ENCODE peak calls at places on chromosomes 2 and 18, in five cellular contexts. One of them, this sample, is unnamed.

GRCh38 chr18:68861365-68861764 is 63.5 kb downstream of the CCDC102B start:
- DNase-seq in coronary artery: no peak
- DNase-seq in hepatocyte: no peak
- DNase-seq in right lobe of liver: no peak
- DNase-seq in stomach: no peak
- DNase-seq in this sample: no peak

GRCh38 chr2:224031358-224031970 is 7.6 kb downstream of the SERPINE2 start:
- DNase-seq in coronary artery: no peak
- DNase-seq in right lobe of liver: no peak
- DNase-seq in hepatocyte: no peak
- DNase-seq in stomach: no peak
- DNase-seq in this sample: no peak

GRCh38 chr2:74532222-74532621 is 2.5 kb downstream of the HTRA2 start:
- DNase-seq in coronary artery: no peak
- DNase-seq in stomach: no peak
- DNase-seq in right lobe of liver: no peak
- DNase-seq in hepatocyte: no peak
- DNase-seq in this sample: no peak

GRCh38 chr2:128374711-128375413 is 56.2 kb upstream of the HS6ST1 start:
- DNase-seq in hepatocyte: peak; percentile 41
- DNase-seq in right lobe of liver: no peak
- DNase-seq in stomach: peak; percentile 24
- DNase-seq in coronary artery: peak; percentile 71
- DNase-seq in this sample: no peak

GRCh38 chr2:204205548-204205947 is 269.0 kb downstream of the ICOS start:
- DNase-seq in hepatocyte: no peak
- DNase-seq in stomach: no peak
- DNase-seq in coronary artery: no peak
- DNase-seq in right lobe of liver: no peak
- DNase-seq in this sample: no peak

GRCh38 chr2:48504647-48505327 is 25.2 kb upstream of the STON1 start:
- DNase-seq in hepatocyte: peak; percentile 17
- DNase-seq in stomach: no peak
- DNase-seq in right lobe of liver: no peak
- DNase-seq in coronary artery: no peak
- DNase-seq in this sample: no peak

GRCh38 chr2:151408788-151409600 is 708 bp upstream of the RIF1 start:
- DNase-seq in hepatocyte: no peak
- DNase-seq in right lobe of liver: no peak
- DNase-seq in stomach: no peak
- DNase-seq in coronary artery: no peak
- DNase-seq in this sample: no peak

GRCh38 chr2:190352668-190353536 is 9.5 kb downstream of the INPP1 start:
- DNase-seq in stomach: no peak
- DNase-seq in coronary artery: no peak
- DNase-seq in hepatocyte: peak; percentile 34
- DNase-seq in right lobe of liver: peak; percentile 84
- DNase-seq in this sample: no peak

GRCh38 chr2:230441188-230441897 is 25.3 kb downstream of the SP100 start:
- DNase-seq in hepatocyte: no peak
- DNase-seq in coronary artery: no peak
- DNase-seq in right lobe of liver: no peak
- DNase-seq in stomach: no peak
- DNase-seq in this sample: no peak

GRCh38 chr18:21163647-21164625 is 52.3 kb upstream of the ROCK1 start:
- DNase-seq in right lobe of liver: no peak
- DNase-seq in stomach: no peak
- DNase-seq in hepatocyte: no peak
- DNase-seq in coronary artery: no peak
- DNase-seq in this sample: no peak

GRCh38 chr2:207311316-207312005 is 145.7 kb upstream of the KLF7 start:
- DNase-seq in hepatocyte: peak; percentile 73
- DNase-seq in right lobe of liver: no peak
- DNase-seq in coronary artery: no peak
- DNase-seq in stomach: peak; percentile 28
- DNase-seq in this sample: no peak

GRCh38 chr2:31736695-31737454 is 156.1 kb upstream of the SRD5A2 start:
- DNase-seq in hepatocyte: no peak
- DNase-seq in right lobe of liver: no peak
- DNase-seq in coronary artery: no peak
- DNase-seq in stomach: peak; percentile 84
- DNase-seq in this sample: no peak

GRCh38 chr2:21607568-21607967 is 483.8 kb downstream of the TDRD15 start:
- DNase-seq in right lobe of liver: no peak
- DNase-seq in coronary artery: no peak
- DNase-seq in hepatocyte: no peak
- DNase-seq in stomach: no peak
- DNase-seq in this sample: no peak

GRCh38 chr2:181178823-181179412 is 198.5 kb downstream of the UBE2E3 start:
- DNase-seq in right lobe of liver: no peak
- DNase-seq in stomach: no peak
- DNase-seq in coronary artery: no peak
- DNase-seq in hepatocyte: no peak
- DNase-seq in this sample: no peak

GRCh38 chr18:33579868-33580205 is 1.8 kb downstream of the ASXL3 start:
- DNase-seq in coronary artery: no peak
- DNase-seq in hepatocyte: no peak
- DNase-seq in stomach: no peak
- DNase-seq in right lobe of liver: no peak
- DNase-seq in this sample: no peak

GRCh38 chr2:19796036-19796703 is 105.6 kb downstream of the TTC32 start:
- DNase-seq in coronary artery: no peak
- DNase-seq in stomach: no peak
- DNase-seq in hepatocyte: no peak
- DNase-seq in right lobe of liver: no peak
- DNase-seq in this sample: no peak

GRCh38 chr18:9419956-9420631 is 55.2 kb upstream of the RALBP1 start:
- DNase-seq in coronary artery: no peak
- DNase-seq in hepatocyte: no peak
- DNase-seq in right lobe of liver: no peak
- DNase-seq in stomach: no peak
- DNase-seq in this sample: no peak

GRCh38 chr2:172693037-172693436 is 42.6 kb upstream of the RAPGEF4 start:
- DNase-seq in hepatocyte: peak; percentile 86
- DNase-seq in stomach: peak; percentile 51
- DNase-seq in coronary artery: no peak
- DNase-seq in right lobe of liver: no peak
- DNase-seq in this sample: no peak

GRCh38 chr2:241273552-241273988 is 41.9 kb downstream of the HDLBP start:
- DNase-seq in hepatocyte: no peak
- DNase-seq in right lobe of liver: no peak
- DNase-seq in coronary artery: no peak
- DNase-seq in stomach: peak; percentile 17
- DNase-seq in this sample: no peak
- H3K27ac ChIP-seq in hepatocyte: peak overlapping the region; percentile 96
- H3K27ac ChIP-seq in right lobe of liver: no peak overlapping the region
- H3K27ac ChIP-seq in coronary artery: peak overlapping the region; percentile 98
- H3K27ac ChIP-seq in stomach: peak overlapping the region; percentile 98
- H3K27ac ChIP-seq in this sample: peak overlapping the region; percentile 89

DNA sequence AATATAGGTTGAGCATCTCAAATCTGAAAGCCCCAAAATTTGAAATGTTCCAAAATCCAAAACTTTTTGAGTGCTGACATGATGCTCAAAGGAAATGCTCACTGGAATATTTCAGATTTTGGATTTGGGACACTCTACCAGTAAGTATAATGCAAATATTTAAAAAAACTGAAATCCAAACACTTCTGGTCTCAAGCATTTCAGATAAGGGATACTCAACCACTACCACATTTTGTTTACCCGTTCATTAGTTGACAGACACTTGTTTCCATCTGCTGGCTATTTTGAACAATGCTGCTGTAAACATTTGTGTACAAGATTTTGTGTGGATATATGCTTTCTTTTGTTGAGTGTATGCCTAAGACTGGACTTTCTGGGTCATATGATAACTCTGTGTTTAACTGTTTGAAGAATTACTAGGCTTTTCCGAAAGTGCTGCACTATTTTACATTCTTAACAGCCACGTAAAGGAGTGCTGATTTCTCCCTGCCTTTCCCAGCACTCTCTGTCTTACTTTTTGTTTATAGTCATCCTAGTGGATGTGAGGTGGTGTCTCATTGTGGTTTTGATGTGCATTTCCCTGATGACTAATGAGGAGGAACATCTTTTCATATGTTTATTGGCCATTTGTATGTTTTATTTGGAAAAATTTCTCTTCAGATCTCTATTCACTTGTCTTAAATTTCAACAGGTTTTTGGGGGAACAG is 19.5 kb upstream of the DCDC2C start:
- DNase-seq in stomach: no peak
- DNase-seq in hepatocyte: no peak
- DNase-seq in coronary artery: no peak
- DNase-seq in right lobe of liver: no peak
- DNase-seq in this sample: no peak
- H3K27ac ChIP-seq in stomach: no peak overlapping the region
- H3K27ac ChIP-seq in hepatocyte: no peak overlapping the region
- H3K27ac ChIP-seq in coronary artery: no peak overlapping the region
- H3K27ac ChIP-seq in right lobe of liver: no peak overlapping the region
- H3K27ac ChIP-seq in this sample: no peak overlapping the region

GRCh38 chr2:2940702-2941655 is 436.6 kb downstream of the EIPR1 start:
- DNase-seq in right lobe of liver: no peak
- DNase-seq in hepatocyte: no peak
- DNase-seq in coronary artery: no peak
- DNase-seq in stomach: no peak
- DNase-seq in this sample: no peak
- H3K27ac ChIP-seq in right lobe of liver: no peak overlapping the region
- H3K27ac ChIP-seq in hepatocyte: no peak overlapping the region
- H3K27ac ChIP-seq in coronary artery: no peak overlapping the region
- H3K27ac ChIP-seq in stomach: no peak overlapping the region
- H3K27ac ChIP-seq in this sample: no peak overlapping the region

GRCh38 chr2:219570924-219571310 is 422 bp downstream of the OBSL1 start:
- DNase-seq in coronary artery: no peak
- DNase-seq in stomach: no peak
- DNase-seq in right lobe of liver: no peak
- DNase-seq in hepatocyte: peak; percentile 66
- DNase-seq in this sample: no peak
- H3K27ac ChIP-seq in coronary artery: peak overlapping the region; percentile 93
- H3K27ac ChIP-seq in stomach: peak overlapping the region; percentile 49
- H3K27ac ChIP-seq in right lobe of liver: peak overlapping the region; percentile 52
- H3K27ac ChIP-seq in hepatocyte: peak overlapping the region; percentile 88
- H3K27ac ChIP-seq in this sample: peak overlapping the region; percentile 93

GRCh38 chr18:48004577-48004976 is 74.1 kb upstream of the SMAD2 start:
- DNase-seq in hepatocyte: no peak
- DNase-seq in coronary artery: no peak
- DNase-seq in stomach: no peak
- DNase-seq in right lobe of liver: no peak
- DNase-seq in this sample: no peak

GRCh38 chr18:48003426-48004349 is 73.2 kb upstream of the SMAD2 start:
- DNase-seq in coronary artery: no peak
- DNase-seq in hepatocyte: no peak
- DNase-seq in right lobe of liver: no peak
- DNase-seq in stomach: peak; percentile 52
- DNase-seq in this sample: peak; percentile 41

GRCh38 chr18:47999801-48000248 is 69.4 kb upstream of the SMAD2 start:
- DNase-seq in coronary artery: no peak
- DNase-seq in stomach: no peak
- DNase-seq in right lobe of liver: no peak
- DNase-seq in hepatocyte: no peak
- DNase-seq in this sample: no peak

GRCh38 chr18:48000701-48001100 is 70.2 kb upstream of the SMAD2 start:
- DNase-seq in stomach: no peak
- DNase-seq in coronary artery: no peak
- DNase-seq in right lobe of liver: no peak
- DNase-seq in hepatocyte: no peak
- DNase-seq in this sample: no peak

GRCh38 chr18:48002933-48003365 is 72.5 kb upstream of the SMAD2 start:
- DNase-seq in coronary artery: no peak
- DNase-seq in stomach: peak; percentile 28
- DNase-seq in hepatocyte: no peak
- DNase-seq in right lobe of liver: peak; percentile 67
- DNase-seq in this sample: peak; percentile 65
- H3K27ac ChIP-seq in coronary artery: peak overlapping the region; percentile 56
- H3K27ac ChIP-seq in stomach: no peak overlapping the region
- H3K27ac ChIP-seq in hepatocyte: no peak overlapping the region
- H3K27ac ChIP-seq in right lobe of liver: no peak overlapping the region
- H3K27ac ChIP-seq in this sample: peak overlapping the region; percentile 71

GRCh38 chr2:43076676-43077075 is 149.7 kb downstream of the ZFP36L2 start:
- DNase-seq in right lobe of liver: no peak
- DNase-seq in coronary artery: peak; percentile 54
- DNase-seq in stomach: no peak
- DNase-seq in hepatocyte: no peak
- DNase-seq in this sample: no peak
- H3K27ac ChIP-seq in right lobe of liver: no peak overlapping the region
- H3K27ac ChIP-seq in coronary artery: peak overlapping the region; percentile 96
- H3K27ac ChIP-seq in stomach: no peak overlapping the region
- H3K27ac ChIP-seq in hepatocyte: peak overlapping the region; percentile 84
- H3K27ac ChIP-seq in this sample: no peak overlapping the region

GRCh38 chr2:237435844-237436590 is 22.1 kb upstream of the COL6A3 start:
- DNase-seq in stomach: no peak
- DNase-seq in coronary artery: no peak
- DNase-seq in right lobe of liver: no peak
- DNase-seq in hepatocyte: no peak
- DNase-seq in this sample: peak; percentile 71
- H3K27ac ChIP-seq in stomach: no peak overlapping the region
- H3K27ac ChIP-seq in coronary artery: peak overlapping the region; percentile 88
- H3K27ac ChIP-seq in right lobe of liver: no peak overlapping the region
- H3K27ac ChIP-seq in hepatocyte: peak overlapping the region; percentile 59
- H3K27ac ChIP-seq in this sample: no peak overlapping the region

DNA sequence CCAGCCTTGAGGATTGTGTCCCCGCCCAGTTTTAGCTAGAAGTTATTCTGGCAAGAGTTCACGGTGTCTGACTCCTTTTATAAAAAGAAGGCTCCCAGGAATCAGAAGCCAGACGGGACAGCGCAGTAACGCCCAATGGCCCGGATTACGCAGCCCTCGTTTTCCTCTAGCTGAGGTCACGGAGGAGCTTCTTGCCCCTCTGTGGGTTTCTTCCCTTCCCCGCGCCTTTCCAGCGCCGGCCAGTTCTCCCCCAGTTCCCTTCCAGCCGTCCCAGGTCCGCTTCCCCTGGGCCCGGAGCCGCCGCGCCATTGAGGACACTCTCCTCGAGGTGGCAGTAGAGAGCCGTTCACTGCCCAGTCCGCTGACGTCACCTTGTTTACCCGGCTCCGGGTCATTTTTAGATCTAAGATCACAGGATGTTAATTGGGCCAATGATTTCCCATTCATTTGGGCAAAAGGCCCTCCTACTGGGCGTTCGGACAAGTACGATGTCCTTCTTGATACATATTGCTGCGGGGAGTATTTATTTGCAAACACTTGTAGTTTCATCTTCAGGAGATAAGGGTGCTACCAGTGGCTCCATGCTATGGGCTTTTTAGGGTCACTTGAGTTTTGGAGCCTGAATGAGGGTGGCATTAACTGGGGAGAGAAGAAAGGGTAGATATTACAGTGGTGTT is 81.5 kb upstream of the PPM1B start:
- DNase-seq in hepatocyte: peak; percentile 92
- DNase-seq in right lobe of liver: peak; percentile 93
- DNase-seq in coronary artery: peak; percentile 88
- DNase-seq in stomach: peak; percentile 90
- DNase-seq in this sample: peak; percentile 84
- H3K27ac ChIP-seq in hepatocyte: peak overlapping the region; percentile 92
- H3K27ac ChIP-seq in right lobe of liver: peak overlapping the region; percentile 94
- H3K27ac ChIP-seq in coronary artery: peak overlapping the region; percentile 59
- H3K27ac ChIP-seq in stomach: no peak overlapping the region
- H3K27ac ChIP-seq in this sample: peak overlapping the region; percentile 90

This sample was measured in psoas muscle.